ENCODE peak calls at places on chromosomes 13 and 19, in seven cellular contexts. K is neuronal stem cell, C is brain microvascular endothelial cell, A is psoas muscle, M is tibial nerve, Y is right lobe of liver, G is IMR-90. J is an unnamed sample.

GRCh38 chr13:34201050-34201913 is 383.3 kb downstream of the RFC3 start:
- DNase-seq in K (no peak), G (peak; percentile 61), M (no peak), C (peak; percentile 53), Y (no peak), A (no peak), J (peak; percentile 7)

GRCh38 chr19:35154535-35155406 is at the start of gene FXYD5:
- DNase-seq in M (no peak), Y (peak; percentile 75), A (peak; percentile 74), K (no peak), C (peak; percentile 56), G (peak; percentile 80), J (peak; percentile 27)

GRCh38 chr13:30486230-30487074 is 20.7 kb upstream of the HMGB1 start:
- DNase-seq in G (no peak), C (no peak), K (no peak), A (no peak), M (no peak), Y (no peak), J (no peak)

GRCh38 chr13:81821259-81821658 is 1480.3 kb upstream of the SPRY2 start:
- DNase-seq in Y (no peak), C (no peak), G (no peak), A (no peak), M (no peak), K (no peak), J (no peak)

GRCh38 chr13:70960841-70961443 is 852.7 kb upstream of the KLHL1 start:
- DNase-seq in A (no peak), C (peak; percentile 20), K (peak; percentile 29), M (peak; percentile 22), Y (no peak), G (peak; percentile 13), J (no peak)

GRCh38 chr19:17847538-17848366 is at the start of gene JAK3:
- DNase-seq in A (no peak), C (peak; percentile 48), Y (peak; percentile 80), K (peak; percentile 79), M (no peak), G (peak; percentile 46), J (no peak)

GRCh38 chr19:30745476-30745985 is 373.3 kb downstream of the ZNF536 start:
- DNase-seq in M (no peak), A (no peak), G (no peak), Y (no peak), K (no peak), C (no peak), J (no peak)

GRCh38 chr19:43290568-43291359 is 21.4 kb upstream of the PSG9 start:
- DNase-seq in Y (no peak), M (no peak), A (no peak), K (peak; percentile 5), G (no peak), C (no peak), J (no peak)

GRCh38 chr19:30070970-30071632 is 129.1 kb downstream of the URI1 start:
- DNase-seq in K (no peak), M (no peak), A (peak; percentile 28), G (no peak), Y (no peak), C (no peak), J (no peak)

GRCh38 chr19:50569938-50570540 is 1.8 kb upstream of the LRRC4B start:
- DNase-seq in A (no peak), C (no peak), M (no peak), G (no peak), K (no peak), Y (no peak), J (no peak)

GRCh38 chr13:97030705-97031452 is 36.6 kb upstream of the OXGR1 start:
- DNase-seq in C (peak; percentile 67), A (no peak), G (peak; percentile 61), M (no peak), K (peak; percentile 8), Y (no peak), J (peak; percentile 4)

GRCh38 chr13:51717786-51718398 is 86.1 kb downstream of the DHRS12 start:
- DNase-seq in A (no peak), M (no peak), C (no peak), K (no peak), Y (no peak), G (peak; percentile 22), J (no peak)

GRCh38 chr13:48201044-48201443 is 32.0 kb upstream of the ITM2B start:
- DNase-seq in K (no peak), C (no peak), Y (peak; percentile 56), G (no peak), A (no peak), M (no peak), J (no peak)

GRCh38 chr19:56837492-56837891 is 3.0 kb downstream of the PEG3 start:
- DNase-seq in G (no peak), C (peak; percentile 20), K (no peak), A (peak; percentile 81), M (peak; percentile 45), Y (peak; percentile 80), J (no peak)

GRCh38 chr19:40995355-40995754 is 4.3 kb downstream of the CYP2B6 start:
- DNase-seq in C (no peak), M (no peak), G (no peak), Y (no peak), K (no peak), A (no peak), J (no peak)

GRCh38 chr13:61664821-61665705 is 249.4 kb upstream of the PCDH20 start:
- DNase-seq in G (no peak), C (no peak), M (no peak), Y (peak; percentile 36), K (no peak), A (no peak), J (no peak)

GRCh38 chr19:55333870-55334269 is 5.8 kb upstream of the KMT5C start:
- DNase-seq in G (no peak), M (no peak), C (no peak), K (no peak), A (no peak), Y (no peak), J (no peak)

GRCh38 chr13:73754727-73755292 is 379.4 kb downstream of the KLF12 start:
- DNase-seq in C (peak; percentile 72), M (peak; percentile 79), G (peak; percentile 70), A (no peak), Y (no peak), K (peak; percentile 59), J (peak; percentile 32)

GRCh38 chr19:10553943-10554381 is 10.3 kb downstream of the ATG4D start:
- DNase-seq in M (no peak), C (no peak), A (peak; percentile 58), G (no peak), Y (no peak), K (no peak), J (no peak)

GRCh38 chr13:34124912-34125311 is 307.0 kb downstream of the RFC3 start:
- DNase-seq in A (no peak), M (no peak), G (no peak), Y (no peak), K (no peak), C (no peak), J (no peak)

GRCh38 chr13:40388617-40389016 is 277.8 kb downstream of the FOXO1 start:
- DNase-seq in K (no peak), A (no peak), C (peak; percentile 47), G (peak; percentile 3), M (no peak), Y (no peak), J (no peak)

GRCh38 chr13:64278493-64278892 is 2862.8 kb upstream of the PCDH20 start:
- DNase-seq in G (peak; percentile 78), M (no peak), A (no peak), K (no peak), Y (no peak), C (peak; percentile 59), J (peak; percentile 3)

GRCh38 chr19:10201176-10201575 is 6.4 kb upstream of the DNMT1 start:
- DNase-seq in Y (no peak), K (no peak), G (no peak), M (no peak), C (no peak), A (no peak), J (no peak)

GRCh38 chr13:27408074-27408473 is 16.3 kb upstream of the GTF3A start:
- DNase-seq in K (no peak), G (no peak), Y (no peak), M (no peak), A (no peak), C (no peak), J (no peak)
- H3K27me3 ChIP-seq in K (no peaks in the 10 kb centered on the region), G (peaks cover 33% of the 10 kb centered on the region), Y (no peaks in the 10 kb centered on the region), M (no peaks in the 10 kb centered on the region), A (no peaks in the 10 kb centered on the region), C (peaks cover 3% of the 10 kb centered on the region), J (peaks cover 36% of the 10 kb centered on the region)

GRCh38 chr13:94667190-94667589 is 45.2 kb downstream of the SOX21 start:
- DNase-seq in A (no peak), K (no peak), M (no peak), Y (no peak), C (no peak), G (no peak), J (no peak)
- H3K27me3 ChIP-seq in A (peaks cover 6% of the 10 kb centered on the region), K (no peaks in the 10 kb centered on the region), M (no peaks in the 10 kb centered on the region), Y (no peaks in the 10 kb centered on the region), C (peaks cover 29% of the 10 kb centered on the region), G (peaks cover 57% of the 10 kb centered on the region), J (peaks cover 53% of the 10 kb centered on the region)

GRCh38 chr13:99698010-99698815 is 196.9 kb downstream of the TM9SF2 start:
- DNase-seq in K (no peak), G (no peak), C (no peak), A (no peak), Y (no peak), M (no peak), J (no peak)
- H3K27me3 ChIP-seq in K (no peaks in the 10 kb centered on the region), G (peaks cover 5% of the 10 kb centered on the region), C (no peaks in the 10 kb centered on the region), A (no peaks in the 10 kb centered on the region), Y (no peaks in the 10 kb centered on the region), M (no peaks in the 10 kb centered on the region), J (peaks cover 9% of the 10 kb centered on the region)

GRCh38 chr19:3229888-3230496 is 5.5 kb downstream of the CELF5 start:
- DNase-seq in Y (no peak), G (no peak), C (no peak), M (no peak), A (no peak), K (no peak), J (no peak)
- H3K27me3 ChIP-seq in Y (no peaks in the 10 kb centered on the region), G (peaks cover 53% of the 10 kb centered on the region), C (peaks cover 27% of the 10 kb centered on the region), M (peaks cover 76% of the 10 kb centered on the region), A (no peaks in the 10 kb centered on the region), K (no peaks in the 10 kb centered on the region), J (peaks cover 49% of the 10 kb centered on the region)

DNA sequence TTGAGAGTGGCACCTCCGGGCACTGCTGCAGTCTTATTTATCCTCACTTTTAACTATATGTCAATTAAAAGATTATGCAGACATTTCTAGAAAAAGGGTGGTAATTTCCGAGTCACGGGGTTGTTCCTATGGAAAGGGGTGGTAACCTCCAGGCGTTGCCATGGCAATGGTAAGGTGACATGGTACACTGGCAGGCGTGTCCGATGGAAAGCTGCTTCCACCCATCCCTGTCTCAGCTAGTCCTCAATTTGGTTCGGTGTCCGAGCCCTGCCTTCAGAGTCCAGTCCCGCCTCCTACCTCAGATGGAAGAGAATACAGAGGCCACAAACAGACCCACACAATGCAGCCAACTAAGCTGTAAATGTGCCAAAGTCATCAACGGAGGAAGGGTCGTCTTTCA is 72.6 kb upstream of the C13orf46 start:
- DNase-seq in K (no peak), A (no peak), Y (no peak), G (no peak), M (no peak), C (no peak), J (no peak)
- H3K27me3 ChIP-seq in K (no peaks in the 10 kb centered on the region), A (no peaks in the 10 kb centered on the region), Y (no peaks in the 10 kb centered on the region), G (no peaks in the 10 kb centered on the region), M (no peaks in the 10 kb centered on the region), C (no peaks in the 10 kb centered on the region), J (no peaks in the 10 kb centered on the region)